ENCODE peak calls at places on chromosomes 1 and 21, in six cellular contexts. H is iris pigment epithelial cell, C is NCI-H510A treated with DMSO at 0.1 percent for 48 hours, F is cardiac fibroblast, L is GM04503, S is SJSA1. V is an unnamed sample.

GRCh38 chr1:12552111-12552888 is 65.7 kb downstream of the DHRS3 start:
- DNase-seq in H (no peak), C (no peak), F (no peak), L (no peak), S (no peak), V (no peak)

GRCh38 chr1:233998926-233999325 is 94.5 kb downstream of the SLC35F3 start:
- DNase-seq in H (no peak), C (no peak), F (no peak), L (no peak), S (no peak), V (no peak)

GRCh38 chr1:30371179-30371788 is 352.1 kb downstream of the MATN1 start:
- DNase-seq in H (no peak), C (no peak), F (no peak), L (no peak), S (no peak), V (no peak)

GRCh38 chr21:14952916-14953315 is 111.9 kb downstream of the NRIP1 start:
- DNase-seq in H (peak; percentile 60), C (no peak), F (no peak), L (no peak), S (no peak), V (no peak)

GRCh38 chr1:204730826-204731459 is 45.4 kb upstream of the LRRN2 start:
- DNase-seq in H (no peak), C (peak; percentile 21), F (no peak), L (no peak), S (no peak), V (no peak)

GRCh38 chr1:211581521-211581920 is 2.6 kb upstream of the SLC30A1 start:
- DNase-seq in H (peak; percentile 74), C (no peak), F (peak; percentile 74), L (peak; percentile 76), S (no peak), V (no peak)

GRCh38 chr1:233543338-233544255 is 70.3 kb upstream of the KCNK1 start:
- DNase-seq in H (peak; percentile 93), C (peak; percentile 24), F (peak; percentile 58), L (peak; percentile 74), S (peak; percentile 15), V (peak; percentile 64)

GRCh38 chr1:86460998-86461397 is 7.7 kb upstream of the CLCA1 start:
- DNase-seq in H (no peak), C (no peak), F (no peak), L (no peak), S (no peak), V (no peak)

GRCh38 chr1:7341145-7341900 is 429.8 kb upstream of the VAMP3 start:
- DNase-seq in H (peak; percentile 73), C (peak; percentile 71), F (peak; percentile 20), L (no peak), S (no peak), V (no peak)

GRCh38 chr21:31900121-31900895 is 27.5 kb downstream of the HUNK start:
- DNase-seq in H (no peak), C (no peak), F (no peak), L (no peak), S (no peak), V (no peak)

GRCh38 chr1:228289239-228289849 is 81.5 kb downstream of the OBSCN start:
- DNase-seq in H (no peak), C (no peak), F (no peak), L (no peak), S (no peak), V (no peak)

GRCh38 chr1:205247130-205247921 is 19.6 kb downstream of the TMCC2 start:
- DNase-seq in H (no peak), C (no peak), F (no peak), L (no peak), S (peak; percentile 15), V (no peak)

GRCh38 chr1:204872262-204872881 is 1.7 kb downstream of the NFASC start:
- DNase-seq in H (no peak), C (no peak), F (peak; percentile 2), L (peak; percentile 49), S (no peak), V (no peak)

GRCh38 chr1:64072089-64072835 is 131.2 kb upstream of the UBE2U start:
- DNase-seq in H (peak; percentile 65), C (no peak), F (peak; percentile 78), L (no peak), S (peak; percentile 85), V (no peak)

GRCh38 chr1:189121941-189122340 is 1355.7 kb downstream of the BRINP3 start:
- DNase-seq in H (no peak), C (no peak), F (no peak), L (no peak), S (no peak), V (no peak)

GRCh38 chr21:42461881-42462877 is 33.8 kb downstream of the RSPH1 start:
- DNase-seq in H (no peak), C (peak; percentile 89), F (no peak), L (no peak), S (no peak), V (no peak)

GRCh38 chr21:27590271-27590670 is 623.4 kb upstream of the ADAMTS5 start:
- DNase-seq in H (peak; percentile 58), C (no peak), F (peak; percentile 95), L (peak; percentile 87), S (no peak), V (no peak)

GRCh38 chr1:155938220-155938627 is 3.2 kb upstream of the RXFP4 start:
- DNase-seq in H (peak; percentile 63), C (peak; percentile 65), F (peak; percentile 83), L (no peak), S (peak; percentile 52), V (no peak)

GRCh38 chr1:222068937-222069336 is 327.0 kb upstream of the DUSP10 start:
- DNase-seq in H (peak; percentile 12), C (no peak), F (peak; percentile 53), L (no peak), S (no peak), V (no peak)

GRCh38 chr1:75471245-75471644 is 139.7 kb downstream of the SLC44A5 start:
- DNase-seq in H (no peak), C (no peak), F (no peak), L (no peak), S (no peak), V (no peak)

GRCh38 chr1:2956571-2956970 is 64.7 kb upstream of the ACTRT2 start:
- DNase-seq in H (no peak), C (no peak), F (no peak), L (no peak), S (no peak), V (no peak)

GRCh38 chr1:221732052-221732451 is 9.8 kb downstream of the DUSP10 start:
- DNase-seq in H (no peak), C (no peak), F (no peak), L (no peak), S (no peak), V (no peak)

GRCh38 chr1:165824269-165824643 is 3.2 kb upstream of the UCK2 start:
- DNase-seq in H (no peak), C (peak; percentile 24), F (peak; percentile 60), L (no peak), S (no peak), V (no peak)

V was measured in T1000.